ENCODE peak calls at places on chromosomes 16 and 17, in ten cellular contexts. V is stimulated activated CD8-positive, alpha-beta memory T cell treated with anti-CD3 and anti-CD28 coated beads, Interleukin-12 subunit alpha, Interleukin-12 subunit beta, amount 100 ng/mL, for 4 hours; G is astrocyte of the cerebellum; F is stimulated activated CD4-positive, alpha-beta T cell treated with anti-CD3 and anti-CD28 coated beads, Interleukin-12 subunit alpha, Interleukin-12 subunit beta, amount 100 ng/mL, for 4 hours; M is BJ; K is GM04504; A is foreskin fibroblast; X is MV-4-11; Q is AG08396; J is SW 1271. Z is an unnamed sample.
A peak's percentile ranks its signal among the peaks of the same experiment; 100 is the strongest.

GRCh38 chr17:27747462-27748359 is 52.6 kb downstream of the NOS2 start:
- DNase-seq in V (no peak), G (no peak), F (no peak), M (no peak), K (no peak), A (no peak), X (no peak), Q (no peak), J (no peak), Z (no peak)

GRCh38 chr17:2814049-2814448 is 17.8 kb downstream of the RAP1GAP2 start:
- DNase-seq in V (no peak), G (no peak), F (no peak), M (no peak), K (no peak), A (no peak), X (peak; percentile 74), Q (no peak), J (no peak), Z (no peak)

GRCh38 chr16:7458144-7458543 is 125.5 kb downstream of the RBFOX1 start:
- DNase-seq in V (no peak), G (no peak), F (no peak), M (no peak), K (no peak), A (no peak), X (no peak), Q (no peak), J (no peak), Z (no peak)

GRCh38 chr16:52546291-52546941 is 527 bp downstream of the TOX3 start:
- DNase-seq in V (no peak), G (no peak), F (no peak), M (no peak), K (no peak), A (no peak), X (no peak), Q (no peak), J (no peak), Z (no peak)

GRCh38 chr17:59963738-59964454 is 644 bp downstream of the RNFT1 start:
- DNase-seq in V (peak; percentile 37), G (no peak), F (peak; percentile 48), M (peak; percentile 12), K (peak; percentile 28), A (peak; percentile 75), X (peak; percentile 90), Q (peak; percentile 69), J (peak; percentile 45), Z (no peak)

GRCh38 chr17:81574643-81574956 is 22.4 kb upstream of the FAAP100 start:
- DNase-seq in V (no peak), G (no peak), F (no peak), M (no peak), K (no peak), A (no peak), X (no peak), Q (no peak), J (no peak), Z (no peak)

GRCh38 chr17:40086150-40087044 is 14.0 kb downstream of the NR1D1 start:
- DNase-seq in V (no peak), G (no peak), F (peak; percentile 69), M (no peak), K (no peak), A (peak; percentile 68), X (no peak), Q (peak; percentile 68), J (no peak), Z (peak; percentile 50)

GRCh38 chr16:66069576-66069975 is 296.9 kb upstream of the CDH5 start:
- DNase-seq in V (no peak), G (no peak), F (no peak), M (no peak), K (no peak), A (no peak), X (no peak), Q (no peak), J (no peak), Z (no peak)

GRCh38 chr16:15979801-15980200 is 30.4 kb downstream of the ABCC1 start:
- DNase-seq in V (no peak), G (no peak), F (no peak), M (no peak), K (no peak), A (no peak), X (no peak), Q (no peak), J (no peak), Z (no peak)

GRCh38 chr16:57735755-57736418 is at the start of gene KATNB1:
- DNase-seq in V (no peak), G (no peak), F (no peak), M (no peak), K (no peak), A (peak; percentile 42), X (no peak), Q (no peak), J (no peak), Z (no peak)

GRCh38 chr17:80588687-80589086 is 44.0 kb downstream of the RPTOR start:
- DNase-seq in V (no peak), G (no peak), F (no peak), M (no peak), K (no peak), A (no peak), X (no peak), Q (no peak), J (no peak), Z (no peak)

GRCh38 chr17:19263621-19264010 is 26.4 kb downstream of the EPN2 start:
- DNase-seq in V (no peak), G (no peak), F (no peak), M (no peak), K (peak; percentile 38), A (peak; percentile 82), X (no peak), Q (no peak), J (no peak), Z (no peak)

GRCh38 chr16:27424772-27425498 is 23.0 kb downstream of the IL21R start:
- DNase-seq in V (no peak), G (no peak), F (no peak), M (no peak), K (no peak), A (no peak), X (no peak), Q (no peak), J (no peak), Z (no peak)

GRCh38 chr17:61000911-61001310 is 323.3 kb downstream of the BCAS3 start:
- DNase-seq in V (no peak), G (peak; percentile 2), F (no peak), M (no peak), K (peak; percentile 15), A (peak; percentile 83), X (peak; percentile 4), Q (peak; percentile 14), J (peak; percentile 8), Z (peak; percentile 7)

GRCh38 chr17:4520881-4521600 is 22.4 kb downstream of the SPNS2 start:
- DNase-seq in V (no peak), G (no peak), F (no peak), M (no peak), K (peak; percentile 21), A (no peak), X (no peak), Q (no peak), J (no peak), Z (no peak)

GRCh38 chr17:47879028-47879585 is 16.9 kb upstream of the SP2 start:
- DNase-seq in V (no peak), G (no peak), F (no peak), M (no peak), K (no peak), A (peak; percentile 65), X (no peak), Q (no peak), J (no peak), Z (no peak)

GRCh38 chr17:56595831-56596740 is 2.6 kb downstream of the NOG start:
- DNase-seq in V (no peak), G (no peak), F (peak; percentile 22), M (no peak), K (no peak), A (peak; percentile 17), X (no peak), Q (peak; percentile 31), J (peak; percentile 24), Z (peak; percentile 15)

GRCh38 chr16:23905027-23905426 is 69.2 kb downstream of the PRKCB start:
- DNase-seq in V (no peak), G (peak; percentile 9), F (no peak), M (peak; percentile 96), K (peak; percentile 81), A (peak; percentile 18), X (no peak), Q (peak; percentile 34), J (peak; percentile 44), Z (no peak)

GRCh38 chr16:50610331-50611262 is 62.4 kb downstream of the NKD1 start:
- DNase-seq in V (no peak), G (no peak), F (no peak), M (no peak), K (no peak), A (no peak), X (no peak), Q (no peak), J (no peak), Z (no peak)

GRCh38 chr17:15261063-15261817 is 3.9 kb downstream of the PMP22 start:
- DNase-seq in V (no peak), G (no peak), F (no peak), M (no peak), K (no peak), A (peak; percentile 80), X (no peak), Q (peak; percentile 71), J (peak; percentile 63), Z (no peak)

GRCh38 chr17:8892338-8892690 is 24.8 kb upstream of the PIK3R6 start:
- DNase-seq in V (no peak), G (no peak), F (no peak), M (no peak), K (no peak), A (no peak), X (peak; percentile 77), Q (no peak), J (no peak), Z (no peak)

GRCh38 chr17:40321502-40322416 is 12.8 kb downstream of the RARA start:
- DNase-seq in V (no peak), G (no peak), F (no peak), M (no peak), K (no peak), A (peak; percentile 35), X (peak; percentile 53), Q (no peak), J (no peak), Z (no peak)

GRCh38 chr17:3739422-3740124 is 15.9 kb downstream of the HASPIN start:
- DNase-seq in V (no peak), G (no peak), F (no peak), M (no peak), K (no peak), A (no peak), X (no peak), Q (no peak), J (no peak), Z (no peak)

GRCh38 chr17:42877037-42877436 is 23.6 kb upstream of the G6PC1 start:
- DNase-seq in V (no peak), G (no peak), F (no peak), M (no peak), K (no peak), A (no peak), X (no peak), Q (no peak), J (no peak), Z (no peak)

GRCh38 chr17:14303343-14304221 is 2.7 kb downstream of the HS3ST3B1 start:
- DNase-seq in V (no peak), G (no peak), F (peak; percentile 39), M (no peak), K (no peak), A (peak; percentile 51), X (no peak), Q (no peak), J (no peak), Z (no peak)

GRCh38 chr17:29449865-29450671 is 59.9 kb downstream of the TAOK1 start:
- DNase-seq in V (no peak), G (no peak), F (no peak), M (no peak), K (no peak), A (no peak), X (no peak), Q (no peak), J (no peak), Z (no peak)

GRCh38 chr17:47831934-47832327 is 461 bp downstream of the LRRC46 start:
- DNase-seq in V (no peak), G (no peak), F (no peak), M (no peak), K (no peak), A (no peak), X (peak; percentile 33), Q (no peak), J (no peak), Z (peak; percentile 58)

GRCh38 chr17:62790554-62790953 is 17.6 kb downstream of the MARCHF10 start:
- DNase-seq in V (no peak), G (no peak), F (no peak), M (peak; percentile 62), K (peak; percentile 60), A (peak; percentile 89), X (no peak), Q (peak; percentile 50), J (no peak), Z (no peak)

Z was measured in KBM-7.